ENCODE peak calls at places on chromosomes 3 and 15, in six cellular contexts. One of them, this sample, is unnamed.
A peak's percentile ranks its signal among the peaks of the same experiment; 100 is the strongest.

GRCh38 chr15:75349851-75350588 is 3.2 kb downstream of the NEIL1 start:
- DNase-seq in fibroblast of lung: no peak
- DNase-seq in neural progenitor cell: no peak
- DNase-seq in GM23248: no peak
- DNase-seq in HCT116: no peak
- DNase-seq in astrocyte: no peak
- DNase-seq in this sample: peak; percentile 69

GRCh38 chr3:128438488-128439072 is 28.1 kb downstream of the DNAJB8 start:
- DNase-seq in neural progenitor cell: peak; percentile 48
- DNase-seq in fibroblast of lung: no peak
- DNase-seq in GM23248: no peak
- DNase-seq in HCT116: no peak
- DNase-seq in astrocyte: no peak
- DNase-seq in this sample: peak; percentile 71

GRCh38 chr15:96416934-96417759 is 86.6 kb downstream of the NR2F2 start:
- DNase-seq in astrocyte: no peak
- DNase-seq in HCT116: no peak
- DNase-seq in GM23248: peak; percentile 40
- DNase-seq in fibroblast of lung: peak; percentile 9
- DNase-seq in neural progenitor cell: peak; percentile 63
- DNase-seq in this sample: no peak

GRCh38 chr3:31968927-31969418 is 12.1 kb downstream of the OSBPL10 start:
- DNase-seq in HCT116: peak; percentile 86
- DNase-seq in astrocyte: peak; percentile 100
- DNase-seq in neural progenitor cell: peak; percentile 73
- DNase-seq in GM23248: peak; percentile 90
- DNase-seq in fibroblast of lung: peak; percentile 100
- DNase-seq in this sample: peak; percentile 49

GRCh38 chr3:126439346-126439967 is 36.2 kb downstream of the ZXDC start:
- DNase-seq in astrocyte: no peak
- DNase-seq in HCT116: no peak
- DNase-seq in GM23248: no peak
- DNase-seq in neural progenitor cell: no peak
- DNase-seq in fibroblast of lung: no peak
- DNase-seq in this sample: no peak

GRCh38 chr3:10522646-10523303 is 17.4 kb upstream of the ATP2B2 start:
- DNase-seq in astrocyte: no peak
- DNase-seq in fibroblast of lung: no peak
- DNase-seq in HCT116: no peak
- DNase-seq in neural progenitor cell: no peak
- DNase-seq in GM23248: no peak
- DNase-seq in this sample: peak; percentile 56

GRCh38 chr3:160473978-160474377 is 24.4 kb upstream of the TRIM59 start:
- DNase-seq in HCT116: no peak
- DNase-seq in astrocyte: peak; percentile 94
- DNase-seq in neural progenitor cell: no peak
- DNase-seq in fibroblast of lung: peak; percentile 95
- DNase-seq in GM23248: peak; percentile 94
- DNase-seq in this sample: no peak

GRCh38 chr15:27846722-27847420 is 252.2 kb downstream of the OCA2 start:
- DNase-seq in HCT116: no peak
- DNase-seq in GM23248: no peak
- DNase-seq in neural progenitor cell: no peak
- DNase-seq in fibroblast of lung: no peak
- DNase-seq in astrocyte: no peak
- DNase-seq in this sample: no peak

GRCh38 chr3:143430582-143430981 is 311.0 kb downstream of the CHST2 start:
- DNase-seq in GM23248: no peak
- DNase-seq in astrocyte: no peak
- DNase-seq in neural progenitor cell: no peak
- DNase-seq in HCT116: no peak
- DNase-seq in fibroblast of lung: no peak
- DNase-seq in this sample: no peak

GRCh38 chr15:51281368-51281967 is 56.9 kb downstream of the CYP19A1 start:
- DNase-seq in HCT116: peak; percentile 22
- DNase-seq in GM23248: peak; percentile 79
- DNase-seq in neural progenitor cell: peak; percentile 74
- DNase-seq in fibroblast of lung: peak; percentile 38
- DNase-seq in astrocyte: no peak
- DNase-seq in this sample: peak; percentile 82

GRCh38 chr3:150699068-150699635 is 4.6 kb downstream of the ERICH6 start:
- DNase-seq in neural progenitor cell: no peak
- DNase-seq in HCT116: no peak
- DNase-seq in astrocyte: peak; percentile 22
- DNase-seq in GM23248: peak; percentile 77
- DNase-seq in fibroblast of lung: peak; percentile 47
- DNase-seq in this sample: no peak

GRCh38 chr15:64808785-64809453 is 16.5 kb downstream of the PIF1 start:
- DNase-seq in astrocyte: no peak
- DNase-seq in fibroblast of lung: no peak
- DNase-seq in HCT116: no peak
- DNase-seq in GM23248: no peak
- DNase-seq in neural progenitor cell: peak; percentile 57
- DNase-seq in this sample: no peak
- H3K9ac ChIP-seq in astrocyte: no peak overlapping the region
- H3K9ac ChIP-seq in fibroblast of lung: no peak overlapping the region
- H3K9ac ChIP-seq in HCT116: no peak overlapping the region
- H3K9ac ChIP-seq in GM23248: no peak overlapping the region
- H3K9ac ChIP-seq in neural progenitor cell: no peak overlapping the region
- H3K9ac ChIP-seq in this sample: no peak overlapping the region

GRCh38 chr3:195045481-195045880 is 225.5 kb downstream of the XXYLT1 start:
- DNase-seq in neural progenitor cell: no peak
- DNase-seq in GM23248: no peak
- DNase-seq in fibroblast of lung: no peak
- DNase-seq in astrocyte: no peak
- DNase-seq in HCT116: no peak
- DNase-seq in this sample: no peak
- H4K20me1 ChIP-seq in neural progenitor cell: no peaks in the 10 kb centered on the region
- H4K20me1 ChIP-seq in GM23248: no peaks in the 10 kb centered on the region
- H4K20me1 ChIP-seq in fibroblast of lung: no peaks in the 10 kb centered on the region
- H4K20me1 ChIP-seq in astrocyte: no peaks in the 10 kb centered on the region
- H4K20me1 ChIP-seq in HCT116: no peaks in the 10 kb centered on the region
- H4K20me1 ChIP-seq in this sample: no peaks in the 10 kb centered on the region

DNA sequence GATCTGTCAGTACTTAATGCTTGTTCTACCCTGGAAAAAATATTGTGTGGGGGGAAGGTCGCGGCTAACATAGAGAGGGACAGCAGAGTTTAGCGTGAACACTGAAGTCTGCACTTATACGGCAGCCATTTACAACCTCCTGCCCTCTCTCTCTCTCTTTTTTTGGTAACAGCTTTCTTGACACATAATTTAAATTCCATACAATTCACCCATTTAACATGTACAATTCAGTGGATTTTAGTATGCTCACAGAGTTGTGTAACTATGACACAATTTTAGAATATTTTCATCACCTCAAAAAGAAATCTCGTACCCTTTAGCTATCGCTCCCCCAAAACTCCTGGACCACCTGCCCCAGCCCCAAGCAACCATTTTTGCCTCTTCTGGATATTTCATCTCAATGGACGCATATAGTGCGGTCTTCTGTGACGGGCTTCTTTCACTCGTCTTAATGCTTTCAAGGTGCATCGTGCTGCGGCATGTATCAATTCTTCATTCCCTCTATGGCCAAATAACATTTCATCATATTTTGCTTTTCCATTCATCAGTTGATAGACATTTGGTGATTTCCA is 141.8 kb downstream of the XXYLT1 start:
- DNase-seq in HCT116: no peak
- DNase-seq in astrocyte: no peak
- DNase-seq in GM23248: no peak
- DNase-seq in fibroblast of lung: no peak
- DNase-seq in neural progenitor cell: no peak
- DNase-seq in this sample: no peak
- H3K9ac ChIP-seq in HCT116: no peak overlapping the region
- H3K9ac ChIP-seq in astrocyte: no peak overlapping the region
- H3K9ac ChIP-seq in GM23248: no peak overlapping the region
- H3K9ac ChIP-seq in fibroblast of lung: no peak overlapping the region
- H3K9ac ChIP-seq in neural progenitor cell: no peak overlapping the region
- H3K9ac ChIP-seq in this sample: no peak overlapping the region

GRCh38 chr15:78909791-78910228 is 35.0 kb downstream of the CTSH start:
- DNase-seq in astrocyte: no peak
- DNase-seq in neural progenitor cell: peak; percentile 81
- DNase-seq in fibroblast of lung: peak; percentile 28
- DNase-seq in GM23248: peak; percentile 69
- DNase-seq in HCT116: peak; percentile 10
- DNase-seq in this sample: peak; percentile 83
- H4K20me1 ChIP-seq in astrocyte: peaks cover 94% of the 10 kb centered on the region
- H4K20me1 ChIP-seq in neural progenitor cell: peaks cover 62% of the 10 kb centered on the region
- H4K20me1 ChIP-seq in fibroblast of lung: no peaks in the 10 kb centered on the region
- H4K20me1 ChIP-seq in GM23248: no peaks in the 10 kb centered on the region
- H4K20me1 ChIP-seq in HCT116: no peaks in the 10 kb centered on the region
- H4K20me1 ChIP-seq in this sample: no peaks in the 10 kb centered on the region

GRCh38 chr3:48881006-48881405 is 17.7 kb downstream of the SLC25A20 start:
- DNase-seq in GM23248: no peak
- DNase-seq in fibroblast of lung: no peak
- DNase-seq in HCT116: no peak
- DNase-seq in neural progenitor cell: no peak
- DNase-seq in astrocyte: no peak
- DNase-seq in this sample: peak; percentile 35
- H3K9ac ChIP-seq in GM23248: no peak overlapping the region
- H3K9ac ChIP-seq in fibroblast of lung: no peak overlapping the region
- H3K9ac ChIP-seq in HCT116: no peak overlapping the region
- H3K9ac ChIP-seq in neural progenitor cell: no peak overlapping the region
- H3K9ac ChIP-seq in astrocyte: no peak overlapping the region
- H3K9ac ChIP-seq in this sample: no peak overlapping the region

This sample was measured in Karpas-422.